ENCODE peak calls at places on chromosome 1, in five cellular contexts. Y is mesenteric fat pad; X is NCI-H1105 treated with DMSO at 0.1 percent for 48 hours; M is choroid plexus epithelial cell; S is activated naive CD4-positive, alpha-beta T cell treated with Interleukin-2 at 50 U/mL for 16 hours. C is an unnamed sample.

GRCh38 chr1:184698969-184699368 is 55.7 kb downstream of the EDEM3 start:
- DNase-seq in Y (no peak), X (no peak), M (no peak), S (no peak), C (no peak)

GRCh38 chr1:68338107-68338506 is 105.8 kb upstream of the WLS start:
- DNase-seq in Y (no peak), X (no peak), M (no peak), S (no peak), C (no peak)

GRCh38 chr1:193031431-193031830 is 27.7 kb downstream of the UCHL5 start:
- DNase-seq in Y (no peak), X (no peak), M (peak), S (no peak), C (no peak)

GRCh38 chr1:104855550-104855949 is 1105.9 kb downstream of the AMY1C start:
- DNase-seq in Y (no peak), X (no peak), M (no peak), S (no peak), C (no peak)

GRCh38 chr1:169106095-169106920 is at the start of gene ATP1B1:
- DNase-seq in Y (peak), X (peak), M (peak), S (peak), C (peak)

GRCh38 chr1:158199840-158200239 is 19.1 kb downstream of the CD1D start:
- DNase-seq in Y (no peak), X (no peak), M (peak), S (no peak), C (no peak)

GRCh38 chr1:170692866-170693575 is 29.1 kb downstream of the PRRX1 start:
- DNase-seq in Y (no peak), X (no peak), M (peak), S (no peak), C (no peak)

GRCh38 chr1:244349581-244350001 is 102.1 kb downstream of the ADSS2 start:
- DNase-seq in Y (no peak), X (no peak), M (peak), S (no peak), C (no peak)

GRCh38 chr1:37360011-37360410 is 114.4 kb upstream of the ZC3H12A start:
- DNase-seq in Y (no peak), X (peak), M (no peak), S (no peak), C (peak)

GRCh38 chr1:35559317-35559944 is 1.8 kb downstream of the NCDN start:
- DNase-seq in Y (peak), X (no peak), M (no peak), S (no peak), C (no peak)

GRCh38 chr1:100250807-100251206 is 1.2 kb upstream of the DBT start:
- DNase-seq in Y (no peak), X (no peak), M (no peak), S (no peak), C (no peak)

GRCh38 chr1:75503221-75503974 is 107.5 kb downstream of the SLC44A5 start:
- DNase-seq in Y (no peak), X (no peak), M (no peak), S (no peak), C (no peak)

GRCh38 chr1:12697406-12697805 is 18.5 kb upstream of the AADACL3 start:
- DNase-seq in Y (no peak), X (no peak), M (no peak), S (no peak), C (no peak)

GRCh38 chr1:157993179-157994080 is at the start of gene KIRREL1:
- DNase-seq in Y (no peak), X (peak), M (peak), S (no peak), C (no peak)

GRCh38 chr1:18396247-18396646 is 84.5 kb upstream of the KLHDC7A start:
- DNase-seq in Y (no peak), X (no peak), M (no peak), S (no peak), C (no peak)

GRCh38 chr1:206843626-206844025 is 21.8 kb upstream of the IL20 start:
- DNase-seq in Y (no peak), X (no peak), M (no peak), S (no peak), C (no peak)